ENCODE peak calls at places on chromosomes 12 and 14, in seven cellular contexts. R is sigmoid colon, L is posterior vena cava, H is HT-29, D is neuronal stem cell, T is substantia nigra, Y is T-helper 17 cell. Q is an unnamed sample.

GRCh38 chr12:72024613-72025012 is 86.0 kb downstream of the TPH2 start:
- DNase-seq in T (no peak), D (no peak), L (no peak), H (no peak), R (no peak), Y (no peak), Q (no peak)

GRCh38 chr12:49838973-49839633 is 3.8 kb downstream of the BCDIN3D start:
- DNase-seq in Y (no peak), D (no peak), L (no peak), R (no peak), H (peak), T (no peak), Q (peak)

GRCh38 chr14:99744199-99744872 is 48.9 kb upstream of the EML1 start:
- DNase-seq in T (no peak), L (no peak), R (no peak), H (no peak), D (no peak), Y (no peak), Q (peak)

GRCh38 chr14:63308723-63309317 is 9.9 kb downstream of the GPHB5 start:
- DNase-seq in T (no peak), R (no peak), D (no peak), L (no peak), H (peak), Y (no peak), Q (peak)

GRCh38 chr14:68627050-68627867 is 165.6 kb downstream of the ZFP36L1 start:
- DNase-seq in L (no peak), T (no peak), R (no peak), D (no peak), Y (no peak), H (no peak), Q (no peak)

GRCh38 chr14:69518341-69519101 is 34.0 kb downstream of the PLEKHD1 start:
- DNase-seq in H (no peak), D (no peak), L (no peak), R (no peak), Y (no peak), T (no peak), Q (no peak)

GRCh38 chr14:68945585-68946289 is 33.4 kb downstream of the ACTN1 start:
- DNase-seq in D (no peak), Y (no peak), R (no peak), L (peak), H (peak), T (no peak), Q (no peak)

GRCh38 chr14:85619866-85620265 is 89.9 kb downstream of the FLRT2 start:
- DNase-seq in L (no peak), H (no peak), R (no peak), Y (no peak), T (no peak), D (no peak), Q (peak)

GRCh38 chr12:103725398-103725797 is 115.6 kb downstream of the NT5DC3 start:
- DNase-seq in H (no peak), T (no peak), L (no peak), Y (no peak), R (no peak), D (no peak), Q (no peak)

GRCh38 chr12:124588689-124589318 is 21.4 kb upstream of the NCOR2 start:
- DNase-seq in L (no peak), R (peak), T (no peak), D (no peak), H (no peak), Y (no peak), Q (peak)

GRCh38 chr12:79331870-79332269 is 358.9 kb downstream of the PAWR start:
- DNase-seq in Y (no peak), R (no peak), D (no peak), L (no peak), T (no peak), H (no peak), Q (peak)

GRCh38 chr12:78441737-78442453 is 422.7 kb upstream of the SYT1 start:
- DNase-seq in H (no peak), D (no peak), Y (no peak), T (no peak), L (no peak), R (no peak), Q (peak)

GRCh38 chr12:112283541-112283940 is 98.7 kb downstream of the HECTD4 start:
- DNase-seq in T (no peak), D (no peak), R (no peak), H (no peak), L (no peak), Y (no peak), Q (no peak)

GRCh38 chr12:99522456-99522855 is 125.1 kb upstream of the GARIN6 start:
- DNase-seq in D (no peak), R (no peak), Y (no peak), H (no peak), T (no peak), L (no peak), Q (no peak)

GRCh38 chr12:119225454-119225853 is 46.7 kb downstream of the HSPB8 start:
- DNase-seq in D (no peak), L (no peak), H (no peak), R (no peak), T (no peak), Y (no peak), Q (no peak)

GRCh38 chr14:36069535-36069900 is 107.0 kb downstream of the PTCSC3 start:
- DNase-seq in L (no peak), R (no peak), H (peak), T (peak), D (peak), Y (no peak), Q (peak)

GRCh38 chr12:128823216-128823915 is 392 bp downstream of the SLC15A4 start:
- DNase-seq in Y (no peak), H (peak), T (no peak), D (no peak), R (no peak), L (no peak), Q (no peak)